ENCODE peak calls at places on chromosomes 3 and 15, in four cellular contexts. S, L, W and Q are unnamed samples.

GRCh38 chr15:82646250-82647044 is 716 bp downstream of the CPEB1 start:
- DNase-seq in S (no peak), L (no peak), W (peak), Q (no peak)

GRCh38 chr15:45573961-45574629 is 13.1 kb upstream of the BLOC1S6 start:
- DNase-seq in S (no peak), L (no peak), W (peak), Q (no peak)

GRCh38 chr15:25858952-25859760 is 4.0 kb downstream of the ATP10A start:
- DNase-seq in S (no peak), L (no peak), W (no peak), Q (peak)

GRCh38 chr3:4492240-4493007 is 724 bp upstream of the ITPR1 start:
- DNase-seq in S (peak), L (no peak), W (peak), Q (peak)

GRCh38 chr3:181637056-181637798 is 74.5 kb upstream of the SOX2 start:
- DNase-seq in S (no peak), L (no peak), W (no peak), Q (no peak)

GRCh38 chr15:90988249-90988648 is 6.1 kb downstream of the PRC1 start:
- DNase-seq in S (no peak), L (no peak), W (no peak), Q (no peak)

GRCh38 chr3:179037361-179037760 is 34.2 kb downstream of the ZMAT3 start:
- DNase-seq in S (peak), L (no peak), W (peak), Q (peak)

GRCh38 chr3:139329364-139329850 is 14.4 kb upstream of the MRPS22 start:
- DNase-seq in S (peak), L (peak), W (peak), Q (peak)

GRCh38 chr3:190338717-190339116 is 16.5 kb upstream of the CLDN1 start:
- DNase-seq in S (peak), L (no peak), W (peak), Q (no peak)

GRCh38 chr15:87200149-87200548 is 1056.4 kb downstream of the NTRK3 start:
- DNase-seq in S (no peak), L (no peak), W (no peak), Q (no peak)

GRCh38 chr15:60326824-60327654 is 70.7 kb downstream of the ANXA2 start:
- DNase-seq in S (peak), L (no peak), W (peak), Q (no peak)

GRCh38 chr15:33737687-33738606 is 230.3 kb upstream of the CHRM5 start:
- DNase-seq in S (peak), L (no peak), W (peak), Q (peak)

GRCh38 chr3:77539014-77539413 is 499.1 kb downstream of the ROBO2 start:
- DNase-seq in S (no peak), L (no peak), W (no peak), Q (no peak)

GRCh38 chr3:179450901-179451334 is 352 bp downstream of the GNB4 start:
- DNase-seq in S (peak), L (no peak), W (peak), Q (peak)

GRCh38 chr3:152176998-152177397 is 91.7 kb upstream of the MBNL1 start:
- DNase-seq in S (no peak), L (no peak), W (no peak), Q (no peak)
- H3K27ac ChIP-seq in S (no peak), L (no peak), W (no peak), Q (peak)

DNA sequence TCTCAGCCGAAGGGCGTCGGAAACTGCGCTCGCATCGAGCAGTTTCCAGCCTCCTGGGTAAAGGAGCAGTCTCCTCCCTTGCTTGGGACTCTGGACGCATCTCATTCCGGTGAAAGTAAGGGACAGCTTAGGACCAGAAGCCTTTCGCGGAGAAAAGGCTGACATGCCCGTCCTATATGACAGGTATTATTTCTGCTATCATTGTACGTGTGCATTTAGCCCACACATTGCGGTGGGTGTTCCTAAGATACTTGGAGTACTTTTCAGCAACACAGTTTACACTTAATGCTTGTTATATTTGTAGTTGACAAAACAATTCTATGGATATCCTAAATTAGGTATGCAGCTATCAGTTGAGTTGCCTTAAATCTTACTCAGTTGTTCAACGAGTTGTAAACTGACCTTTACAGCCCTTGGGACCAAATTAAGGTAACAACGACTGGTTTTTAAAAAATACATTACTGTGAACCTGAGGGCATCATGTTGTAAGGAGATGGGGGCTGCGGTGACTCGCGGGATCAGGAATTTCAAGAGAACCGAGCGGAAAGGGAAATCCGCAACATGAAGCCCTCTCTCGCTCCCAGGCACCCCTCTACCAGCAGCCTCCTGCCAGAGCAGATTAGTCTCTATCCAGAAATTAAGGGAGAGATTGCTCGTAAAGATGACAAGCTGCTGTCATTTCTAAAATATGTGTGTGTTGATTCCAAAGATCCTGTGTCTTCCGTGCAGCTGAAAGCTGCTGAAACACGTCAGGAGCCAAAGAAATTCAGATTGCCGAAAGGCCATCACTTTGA is 632 bp upstream of the COPS2 start:
- DNase-seq in S (peak), L (no peak), W (peak), Q (peak)
- H3K27ac ChIP-seq in S (peak), L (peak), W (peak), Q (peak)

DNA sequence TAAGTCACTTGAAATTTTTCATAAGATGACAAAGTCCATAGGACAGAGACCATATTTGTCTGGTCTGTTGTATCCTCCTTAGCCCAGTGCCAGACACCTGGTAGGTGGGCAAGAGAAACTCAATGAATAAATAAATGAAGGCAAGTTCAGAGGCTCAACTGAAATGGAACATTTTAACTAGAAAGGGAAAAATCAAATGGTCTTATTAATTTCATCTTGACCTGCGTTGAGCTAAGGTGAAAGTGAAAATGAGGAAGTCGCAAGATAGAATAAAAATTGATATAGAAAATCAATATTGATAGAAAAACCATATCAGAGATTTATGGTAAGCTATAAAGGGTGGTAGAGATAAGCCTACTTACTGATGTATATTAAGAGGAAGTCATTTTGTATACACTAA is 3.0 kb downstream of the NFKBIZ start:
- DNase-seq in S (no peak), L (no peak), W (no peak), Q (no peak)
- H3K27ac ChIP-seq in S (no peak), L (no peak), W (no peak), Q (peak)

GRCh38 chr15:56734013-56734625 is 810 bp upstream of the ZNF280D start:
- DNase-seq in S (peak), L (no peak), W (no peak), Q (no peak)
- H3K27ac ChIP-seq in S (no peak), L (peak), W (no peak), Q (no peak)

GRCh38 chr15:66981746-66982145 is 83.7 kb upstream of the SMAD3 start:
- DNase-seq in S (no peak), L (no peak), W (no peak), Q (no peak)

GRCh38 chr15:66982816-66983215 is 82.6 kb upstream of the SMAD3 start:
- DNase-seq in S (no peak), L (no peak), W (peak), Q (no peak)

GRCh38 chr15:66982250-66982649 is 83.2 kb upstream of the SMAD3 start:
- DNase-seq in S (no peak), L (no peak), W (no peak), Q (no peak)

GRCh38 chr15:66985653-66986052 is 79.7 kb upstream of the SMAD3 start:
- DNase-seq in S (no peak), L (no peak), W (no peak), Q (no peak)

GRCh38 chr15:66986951-66987350 is 78.5 kb upstream of the SMAD3 start:
- DNase-seq in S (no peak), L (no peak), W (no peak), Q (no peak)
- H3K27ac ChIP-seq in S (no peak), L (no peak), W (no peak), Q (no peak)

GRCh38 chr3:133041524-133041829 is 3.3 kb downstream of the TMEM108 start:
- DNase-seq in S (no peak), L (no peak), W (no peak), Q (no peak)

GRCh38 chr3:133040696-133041523 is 2.7 kb downstream of the TMEM108 start:
- DNase-seq in S (peak), L (no peak), W (peak), Q (peak)

GRCh38 chr3:133038731-133039398 is 674 bp downstream of the TMEM108 start:
- DNase-seq in S (no peak), L (no peak), W (peak), Q (peak)

GRCh38 chr3:133038089-133038730 is at the start of gene TMEM108:
- DNase-seq in S (peak), L (peak), W (peak), Q (peak)

DNA sequence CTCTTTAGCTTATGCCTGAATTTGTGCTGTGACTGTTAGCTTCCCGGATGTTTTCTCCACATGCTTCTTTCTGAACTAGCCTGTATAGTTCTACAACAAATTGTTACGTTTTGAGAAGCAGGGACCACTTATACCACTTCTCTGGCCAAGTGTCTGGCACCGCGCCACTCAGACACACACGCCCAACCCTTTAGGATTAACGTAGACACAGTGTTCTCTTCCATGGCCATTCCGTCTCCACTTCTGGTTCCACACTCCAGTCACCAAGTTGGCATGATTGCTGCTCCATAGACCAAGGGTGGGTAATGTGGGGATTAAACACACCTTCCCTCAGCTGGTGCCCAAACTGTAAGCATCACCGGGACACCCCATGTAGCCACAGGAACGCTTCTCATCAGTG is 751 bp upstream of the TMEM108 start:
- DNase-seq in S (no peak), L (no peak), W (no peak), Q (peak)
- H3K27ac ChIP-seq in S (no peak), L (no peak), W (no peak), Q (no peak)